ENCODE peak calls at places on chromosomes 6 and 20, in ten cellular contexts. D, K, S, Z, V, U, L, M, F and J are unnamed samples.

GRCh38 chr20:49747707-49748524 is 34.2 kb upstream of the B4GALT5 start:
- DNase-seq in D (no peak), K (peak), S (no peak), Z (no peak), V (no peak), U (no peak), L (peak), M (peak), F (peak), J (no peak)

GRCh38 chr20:57843941-57844625 is 134.3 kb upstream of the PMEPA1 start:
- DNase-seq in D (no peak), K (no peak), S (no peak), Z (no peak), V (no peak), U (no peak), L (no peak), M (no peak), F (no peak), J (no peak)

GRCh38 chr6:160226118-160226541 is 32.5 kb downstream of the SLC22A2 start:
- DNase-seq in D (no peak), K (no peak), S (no peak), Z (no peak), V (no peak), U (no peak), L (no peak), M (no peak), F (no peak), J (no peak)

GRCh38 chr6:89509719-89510339 is 76.9 kb downstream of the ANKRD6 start:
- DNase-seq in D (no peak), K (no peak), S (no peak), Z (no peak), V (no peak), U (no peak), L (no peak), M (no peak), F (no peak), J (no peak)

GRCh38 chr6:12017263-12017662 is 5.2 kb downstream of the HIVEP1 start:
- DNase-seq in D (no peak), K (no peak), S (no peak), Z (no peak), V (no peak), U (peak), L (no peak), M (no peak), F (no peak), J (no peak)

GRCh38 chr6:162899148-162899547 is 171.4 kb downstream of the PACRG start:
- DNase-seq in D (peak), K (no peak), S (peak), Z (no peak), V (no peak), U (no peak), L (no peak), M (no peak), F (no peak), J (no peak)

GRCh38 chr20:39269493-39270217 is 307.5 kb downstream of the DHX35 start:
- DNase-seq in D (no peak), K (no peak), S (no peak), Z (no peak), V (no peak), U (no peak), L (no peak), M (no peak), F (no peak), J (no peak)

GRCh38 chr6:9140861-9141534 is 705.7 kb upstream of the SLC35B3 start:
- DNase-seq in D (no peak), K (no peak), S (peak), Z (no peak), V (no peak), U (no peak), L (no peak), M (no peak), F (no peak), J (no peak)

GRCh38 chr6:36128073-36128472 is 2.2 kb upstream of the MAPK13 start:
- DNase-seq in D (no peak), K (no peak), S (no peak), Z (no peak), V (no peak), U (no peak), L (no peak), M (no peak), F (no peak), J (no peak)

GRCh38 chr6:147166360-147166944 is 37.8 kb upstream of the STXBP5 start:
- DNase-seq in D (no peak), K (peak), S (peak), Z (no peak), V (no peak), U (no peak), L (no peak), M (no peak), F (no peak), J (no peak)

GRCh38 chr6:73309784-73310502 is 44.1 kb downstream of the DPPA5 start:
- DNase-seq in D (peak), K (peak), S (peak), Z (no peak), V (peak), U (peak), L (peak), M (peak), F (peak), J (peak)

GRCh38 chr6:28980797-28981390 is 24.2 kb downstream of the ZNF311 start:
- DNase-seq in D (peak), K (peak), S (peak), Z (no peak), V (peak), U (peak), L (no peak), M (no peak), F (peak), J (peak)

GRCh38 chr6:33505544-33506330 is 51.4 kb downstream of the ZBTB9 start:
- DNase-seq in D (no peak), K (no peak), S (no peak), Z (no peak), V (no peak), U (no peak), L (no peak), M (no peak), F (no peak), J (no peak)

GRCh38 chr6:76592561-76592960 is 520.1 kb upstream of the IMPG1 start:
- DNase-seq in D (no peak), K (no peak), S (no peak), Z (no peak), V (no peak), U (no peak), L (no peak), M (no peak), F (no peak), J (no peak)

GRCh38 chr6:45773906-45774305 is 241.8 kb downstream of the CLIC5 start:
- DNase-seq in D (no peak), K (no peak), S (no peak), Z (no peak), V (no peak), U (no peak), L (no peak), M (no peak), F (no peak), J (no peak)

GRCh38 chr6:28923318-28924102 is at the start of gene TRIM27:
- DNase-seq in D (peak), K (peak), S (peak), Z (peak), V (peak), U (peak), L (peak), M (peak), F (peak), J (peak)

GRCh38 chr6:110590821-110591351 is 114.5 kb upstream of the SLC22A16 start:
- DNase-seq in D (no peak), K (peak), S (peak), Z (no peak), V (no peak), U (no peak), L (no peak), M (no peak), F (no peak), J (no peak)

GRCh38 chr6:135624402-135625297 is 127.1 kb upstream of the AHI1 start:
- DNase-seq in D (no peak), K (no peak), S (no peak), Z (no peak), V (no peak), U (no peak), L (no peak), M (no peak), F (no peak), J (no peak)

GRCh38 chr20:41171736-41172295 is 34.5 kb downstream of the PLCG1 start:
- DNase-seq in D (no peak), K (no peak), S (no peak), Z (no peak), V (no peak), U (no peak), L (no peak), M (no peak), F (no peak), J (no peak)

GRCh38 chr6:151154418-151154817 is 85.3 kb upstream of the AKAP12 start:
- DNase-seq in D (no peak), K (no peak), S (peak), Z (no peak), V (no peak), U (no peak), L (peak), M (no peak), F (no peak), J (no peak)

GRCh38 chr6:143234686-143235085 is 174.0 kb downstream of the AIG1 start:
- DNase-seq in D (no peak), K (no peak), S (peak), Z (no peak), V (no peak), U (no peak), L (no peak), M (no peak), F (no peak), J (no peak)

GRCh38 chr20:50919567-50919966 is 11.7 kb downstream of the ADNP start:
- DNase-seq in D (no peak), K (no peak), S (peak), Z (no peak), V (no peak), U (no peak), L (no peak), M (peak), F (no peak), J (no peak)

GRCh38 chr20:49792006-49792405 is 20.6 kb upstream of the SLC9A8 start:
- DNase-seq in D (no peak), K (peak), S (peak), Z (no peak), V (no peak), U (no peak), L (no peak), M (no peak), F (no peak), J (no peak)

GRCh38 chr6:168433898-168434297 is 7.1 kb upstream of the SMOC2 start:
- DNase-seq in D (no peak), K (no peak), S (no peak), Z (no peak), V (no peak), U (no peak), L (no peak), M (no peak), F (no peak), J (no peak)